ENCODE peak calls at places on chromosome 16, in nine cellular contexts. One of them, this sample, is unnamed.

GRCh38 chr16:87681990-87682570 is 79.8 kb downstream of the JPH3 start:
- DNase-seq in body of pancreas: no peak
- DNase-seq in Calu3: peak; percentile 56
- DNase-seq in astrocyte of the cerebellum: peak; percentile 27
- DNase-seq in gastrocnemius medialis: no peak
- DNase-seq in brain microvascular endothelial cell: peak; percentile 63
- DNase-seq in heart left ventricle: no peak
- DNase-seq in AG09309: peak; percentile 31
- DNase-seq in endothelial cell: no peak
- DNase-seq in this sample: no peak

GRCh38 chr16:9090101-9090959 is 1.1 kb upstream of the HAPSTR1 start:
- DNase-seq in body of pancreas: peak; percentile 48
- DNase-seq in Calu3: peak; percentile 50
- DNase-seq in astrocyte of the cerebellum: no peak
- DNase-seq in gastrocnemius medialis: peak; percentile 13
- DNase-seq in brain microvascular endothelial cell: no peak
- DNase-seq in heart left ventricle: peak; percentile 65
- DNase-seq in AG09309: no peak
- DNase-seq in endothelial cell: peak; percentile 51
- DNase-seq in this sample: peak; percentile 83

GRCh38 chr16:60740033-60740696 is 1296.1 kb downstream of the CDH8 start:
- DNase-seq in body of pancreas: no peak
- DNase-seq in Calu3: no peak
- DNase-seq in astrocyte of the cerebellum: no peak
- DNase-seq in gastrocnemius medialis: no peak
- DNase-seq in brain microvascular endothelial cell: no peak
- DNase-seq in heart left ventricle: no peak
- DNase-seq in AG09309: no peak
- DNase-seq in endothelial cell: no peak
- DNase-seq in this sample: no peak

GRCh38 chr16:24541534-24541933 is 2.2 kb downstream of the RBBP6 start:
- DNase-seq in body of pancreas: no peak
- DNase-seq in Calu3: no peak
- DNase-seq in astrocyte of the cerebellum: no peak
- DNase-seq in gastrocnemius medialis: no peak
- DNase-seq in brain microvascular endothelial cell: no peak
- DNase-seq in heart left ventricle: no peak
- DNase-seq in AG09309: no peak
- DNase-seq in endothelial cell: no peak
- DNase-seq in this sample: no peak

GRCh38 chr16:87657621-87658192 is 55.4 kb downstream of the JPH3 start:
- DNase-seq in body of pancreas: no peak
- DNase-seq in Calu3: peak; percentile 38
- DNase-seq in astrocyte of the cerebellum: no peak
- DNase-seq in gastrocnemius medialis: no peak
- DNase-seq in brain microvascular endothelial cell: no peak
- DNase-seq in heart left ventricle: no peak
- DNase-seq in AG09309: no peak
- DNase-seq in endothelial cell: no peak
- DNase-seq in this sample: no peak

GRCh38 chr16:60648260-60648659 is 1388.0 kb downstream of the CDH8 start:
- DNase-seq in body of pancreas: no peak
- DNase-seq in Calu3: no peak
- DNase-seq in astrocyte of the cerebellum: no peak
- DNase-seq in gastrocnemius medialis: no peak
- DNase-seq in brain microvascular endothelial cell: no peak
- DNase-seq in heart left ventricle: no peak
- DNase-seq in AG09309: no peak
- DNase-seq in endothelial cell: no peak
- DNase-seq in this sample: no peak

GRCh38 chr16:71467810-71468209 is 5.8 kb upstream of the ZNF23 start:
- DNase-seq in body of pancreas: peak; percentile 19
- DNase-seq in Calu3: peak; percentile 28
- DNase-seq in astrocyte of the cerebellum: no peak
- DNase-seq in gastrocnemius medialis: no peak
- DNase-seq in brain microvascular endothelial cell: no peak
- DNase-seq in heart left ventricle: no peak
- DNase-seq in AG09309: no peak
- DNase-seq in endothelial cell: peak; percentile 51
- DNase-seq in this sample: no peak

GRCh38 chr16:23134274-23134673 is 15.0 kb downstream of the USP31 start:
- DNase-seq in body of pancreas: peak; percentile 28
- DNase-seq in Calu3: no peak
- DNase-seq in astrocyte of the cerebellum: no peak
- DNase-seq in gastrocnemius medialis: no peak
- DNase-seq in brain microvascular endothelial cell: peak; percentile 31
- DNase-seq in heart left ventricle: peak; percentile 77
- DNase-seq in AG09309: no peak
- DNase-seq in endothelial cell: no peak
- DNase-seq in this sample: no peak

GRCh38 chr16:9409753-9410493 is 318.5 kb downstream of the HAPSTR1 start:
- DNase-seq in body of pancreas: no peak
- DNase-seq in Calu3: no peak
- DNase-seq in astrocyte of the cerebellum: no peak
- DNase-seq in gastrocnemius medialis: no peak
- DNase-seq in brain microvascular endothelial cell: no peak
- DNase-seq in heart left ventricle: no peak
- DNase-seq in AG09309: no peak
- DNase-seq in endothelial cell: no peak
- DNase-seq in this sample: no peak

GRCh38 chr16:1975432-1976215 is 3.8 kb downstream of the TBL3 start:
- DNase-seq in body of pancreas: no peak
- DNase-seq in Calu3: no peak
- DNase-seq in astrocyte of the cerebellum: no peak
- DNase-seq in gastrocnemius medialis: no peak
- DNase-seq in brain microvascular endothelial cell: no peak
- DNase-seq in heart left ventricle: no peak
- DNase-seq in AG09309: no peak
- DNase-seq in endothelial cell: no peak
- DNase-seq in this sample: no peak

GRCh38 chr16:31094088-31094423 is 541 bp downstream of the VKORC1 start:
- DNase-seq in body of pancreas: peak; percentile 49
- DNase-seq in Calu3: peak; percentile 27
- DNase-seq in astrocyte of the cerebellum: no peak
- DNase-seq in gastrocnemius medialis: no peak
- DNase-seq in brain microvascular endothelial cell: no peak
- DNase-seq in heart left ventricle: no peak
- DNase-seq in AG09309: no peak
- DNase-seq in endothelial cell: no peak
- DNase-seq in this sample: no peak

GRCh38 chr16:58045096-58045495 is 19.5 kb downstream of the MMP15 start:
- DNase-seq in body of pancreas: no peak
- DNase-seq in Calu3: no peak
- DNase-seq in astrocyte of the cerebellum: no peak
- DNase-seq in gastrocnemius medialis: no peak
- DNase-seq in brain microvascular endothelial cell: no peak
- DNase-seq in heart left ventricle: no peak
- DNase-seq in AG09309: no peak
- DNase-seq in endothelial cell: no peak
- DNase-seq in this sample: no peak

GRCh38 chr16:72050769-72051464 is 3.4 kb upstream of the HP start:
- DNase-seq in body of pancreas: no peak
- DNase-seq in Calu3: no peak
- DNase-seq in astrocyte of the cerebellum: no peak
- DNase-seq in gastrocnemius medialis: peak; percentile 78
- DNase-seq in brain microvascular endothelial cell: no peak
- DNase-seq in heart left ventricle: no peak
- DNase-seq in AG09309: peak; percentile 2
- DNase-seq in endothelial cell: no peak
- DNase-seq in this sample: no peak

GRCh38 chr16:76265434-76266045 is 11.7 kb upstream of the CNTNAP4 start:
- DNase-seq in body of pancreas: peak; percentile 57
- DNase-seq in Calu3: peak; percentile 62
- DNase-seq in astrocyte of the cerebellum: peak; percentile 9
- DNase-seq in gastrocnemius medialis: no peak
- DNase-seq in brain microvascular endothelial cell: no peak
- DNase-seq in heart left ventricle: no peak
- DNase-seq in AG09309: no peak
- DNase-seq in endothelial cell: peak; percentile 18
- DNase-seq in this sample: no peak

GRCh38 chr16:67296422-67296821 is 17.1 kb downstream of the PLEKHG4 start:
- DNase-seq in body of pancreas: no peak
- DNase-seq in Calu3: no peak
- DNase-seq in astrocyte of the cerebellum: peak; percentile 56
- DNase-seq in gastrocnemius medialis: no peak
- DNase-seq in brain microvascular endothelial cell: peak; percentile 57
- DNase-seq in heart left ventricle: no peak
- DNase-seq in AG09309: peak; percentile 55
- DNase-seq in endothelial cell: no peak
- DNase-seq in this sample: no peak

GRCh38 chr16:66603537-66604375 is 748 bp upstream of the CMTM3 start:
- DNase-seq in body of pancreas: no peak
- DNase-seq in Calu3: peak; percentile 23
- DNase-seq in astrocyte of the cerebellum: no peak
- DNase-seq in gastrocnemius medialis: no peak
- DNase-seq in brain microvascular endothelial cell: peak; percentile 41
- DNase-seq in heart left ventricle: peak; percentile 77
- DNase-seq in AG09309: no peak
- DNase-seq in endothelial cell: peak; percentile 65
- DNase-seq in this sample: peak; percentile 89

DNA sequence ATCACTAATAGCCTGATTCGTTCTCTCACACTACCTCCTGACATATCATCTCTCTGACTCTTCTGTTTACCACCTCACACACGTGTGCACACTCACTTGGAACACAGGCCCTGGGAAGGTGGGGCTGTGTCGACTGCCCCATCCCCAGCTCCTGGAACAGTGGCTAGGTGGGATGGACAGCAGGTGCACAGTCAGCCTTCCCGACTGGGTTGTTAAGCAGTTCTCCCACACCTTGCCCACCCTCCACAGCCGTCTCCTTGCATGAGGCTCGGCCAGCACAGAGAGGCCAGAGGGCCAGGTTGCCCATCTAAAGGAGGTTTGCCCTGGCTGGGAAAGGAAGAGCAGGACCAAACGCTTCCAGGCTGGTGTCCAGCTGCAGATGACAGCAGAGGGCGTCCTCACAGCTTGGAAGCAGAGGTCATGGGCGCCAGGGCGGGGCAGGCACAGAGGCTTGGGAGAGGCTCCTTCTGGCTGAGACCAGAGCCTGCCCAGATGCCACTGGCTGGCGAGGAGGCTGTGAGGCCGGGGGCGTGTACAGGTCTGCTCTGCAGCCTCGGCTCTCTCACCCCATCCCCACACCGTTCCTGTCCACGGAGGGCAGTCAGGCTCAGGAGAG is 92.8 kb downstream of the AMFR start:
- DNase-seq in body of pancreas: peak; percentile 36
- DNase-seq in Calu3: peak; percentile 81
- DNase-seq in astrocyte of the cerebellum: no peak
- DNase-seq in gastrocnemius medialis: peak; percentile 64
- DNase-seq in brain microvascular endothelial cell: peak; percentile 35
- DNase-seq in heart left ventricle: peak; percentile 72
- DNase-seq in AG09309: peak; percentile 18
- DNase-seq in endothelial cell: peak; percentile 52
- DNase-seq in this sample: no peak
- TF ChIP-seq CTCF in body of pancreas: peak; percentile 16
- TF ChIP-seq CTCF in Calu3: peak; percentile 56
- TF ChIP-seq CTCF in astrocyte of the cerebellum: peak; percentile 6
- TF ChIP-seq CTCF in gastrocnemius medialis: peak; percentile 41
- TF ChIP-seq CTCF in brain microvascular endothelial cell: peak; percentile 64
- TF ChIP-seq CTCF in heart left ventricle: peak; percentile 6
- TF ChIP-seq CTCF in AG09309: peak; percentile 66
- TF ChIP-seq CTCF in endothelial cell: no peak
- TF ChIP-seq CTCF in this sample: peak; percentile 56

DNA sequence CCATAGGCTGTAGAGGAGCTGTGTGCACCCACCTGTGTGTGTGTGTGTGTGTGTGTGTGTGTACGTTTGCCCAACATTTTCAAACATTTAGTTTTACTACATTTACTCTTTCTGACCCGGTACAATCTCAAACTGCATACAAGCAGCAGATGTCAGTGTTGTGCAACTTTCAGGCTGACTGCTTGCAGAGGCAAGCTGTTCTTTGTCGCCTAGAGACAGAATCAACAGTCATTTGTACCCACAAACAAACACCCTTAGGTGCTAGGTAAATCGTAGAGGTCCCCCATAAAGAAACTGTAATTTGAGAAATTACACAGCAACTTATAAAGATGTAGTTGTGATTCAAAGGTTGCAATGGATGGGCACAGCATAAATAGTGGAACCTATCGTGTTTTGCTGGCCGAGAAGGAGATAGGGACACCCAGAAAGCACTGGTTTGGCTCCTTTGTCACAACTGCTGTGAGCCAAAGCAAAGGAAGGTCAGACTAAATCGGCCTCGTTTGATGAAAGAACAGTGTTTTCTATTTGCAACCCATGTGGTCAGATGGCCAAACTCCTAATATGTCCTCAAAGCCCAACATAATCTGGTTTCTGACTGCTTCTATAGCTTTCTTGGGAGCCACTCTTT is 478.4 kb downstream of the TOX3 start:
- DNase-seq in body of pancreas: peak; percentile 53
- DNase-seq in Calu3: peak; percentile 64
- DNase-seq in astrocyte of the cerebellum: no peak
- DNase-seq in gastrocnemius medialis: no peak
- DNase-seq in brain microvascular endothelial cell: peak; percentile 25
- DNase-seq in heart left ventricle: no peak
- DNase-seq in AG09309: no peak
- DNase-seq in endothelial cell: peak; percentile 42
- DNase-seq in this sample: no peak
- TF ChIP-seq CTCF in body of pancreas: peak; percentile 58
- TF ChIP-seq CTCF in Calu3: no peak
- TF ChIP-seq CTCF in astrocyte of the cerebellum: peak; percentile 1
- TF ChIP-seq CTCF in gastrocnemius medialis: no peak
- TF ChIP-seq CTCF in brain microvascular endothelial cell: peak; percentile 41
- TF ChIP-seq CTCF in heart left ventricle: peak; percentile 13
- TF ChIP-seq CTCF in AG09309: no peak
- TF ChIP-seq CTCF in endothelial cell: no peak
- TF ChIP-seq CTCF in this sample: peak; percentile 78

DNA sequence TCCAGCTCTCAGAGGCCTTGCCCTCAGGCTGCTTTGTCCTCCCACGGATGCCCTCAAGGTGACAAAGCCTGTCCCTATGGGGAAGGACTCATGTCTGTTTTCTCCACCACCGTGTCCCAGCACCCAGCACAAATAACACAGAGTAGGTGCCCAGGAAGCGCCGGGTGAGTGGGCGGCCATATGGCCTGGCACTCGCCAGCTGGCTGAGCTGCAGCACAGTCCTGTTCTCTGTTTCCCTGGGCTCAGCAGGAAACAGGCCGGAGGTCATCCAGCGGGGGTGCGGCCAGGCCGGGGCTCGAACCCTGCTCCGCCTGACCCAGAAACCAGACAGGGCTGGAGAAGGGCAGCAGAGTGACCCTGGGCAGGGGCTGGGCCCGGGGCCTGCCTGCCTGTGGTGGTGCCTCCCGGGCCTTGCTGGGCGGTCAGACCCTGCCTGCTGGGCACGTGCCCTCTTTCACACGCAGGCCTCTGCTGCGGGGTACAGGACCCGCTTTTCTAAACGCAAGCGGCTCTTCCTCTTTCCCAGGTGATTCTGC is 139.0 kb upstream of the CIBAR2 start:
- DNase-seq in body of pancreas: no peak
- DNase-seq in Calu3: no peak
- DNase-seq in astrocyte of the cerebellum: no peak
- DNase-seq in gastrocnemius medialis: no peak
- DNase-seq in brain microvascular endothelial cell: no peak
- DNase-seq in heart left ventricle: no peak
- DNase-seq in AG09309: no peak
- DNase-seq in endothelial cell: no peak
- DNase-seq in this sample: no peak
- TF ChIP-seq CTCF in body of pancreas: no peak
- TF ChIP-seq CTCF in Calu3: no peak
- TF ChIP-seq CTCF in astrocyte of the cerebellum: no peak
- TF ChIP-seq CTCF in gastrocnemius medialis: no peak
- TF ChIP-seq CTCF in brain microvascular endothelial cell: no peak
- TF ChIP-seq CTCF in heart left ventricle: no peak
- TF ChIP-seq CTCF in AG09309: no peak
- TF ChIP-seq CTCF in endothelial cell: no peak
- TF ChIP-seq CTCF in this sample: no peak

GRCh38 chr16:29862884-29863668 is at the start of gene CDIPT:
- DNase-seq in body of pancreas: peak; percentile 94
- DNase-seq in Calu3: peak; percentile 95
- DNase-seq in astrocyte of the cerebellum: peak; percentile 96
- DNase-seq in gastrocnemius medialis: peak; percentile 92
- DNase-seq in brain microvascular endothelial cell: peak; percentile 92
- DNase-seq in heart left ventricle: peak; percentile 97
- DNase-seq in AG09309: peak; percentile 91
- DNase-seq in endothelial cell: peak; percentile 86
- DNase-seq in this sample: peak; percentile 94
- TF ChIP-seq CTCF in body of pancreas: peak; percentile 78
- TF ChIP-seq CTCF in Calu3: peak; percentile 23
- TF ChIP-seq CTCF in astrocyte of the cerebellum: peak; percentile 76
- TF ChIP-seq CTCF in gastrocnemius medialis: peak; percentile 62
- TF ChIP-seq CTCF in brain microvascular endothelial cell: peak; percentile 76
- TF ChIP-seq CTCF in heart left ventricle: peak; percentile 46
- TF ChIP-seq CTCF in AG09309: peak; percentile 77
- TF ChIP-seq CTCF in endothelial cell: no peak
- TF ChIP-seq CTCF in this sample: peak; percentile 63